ENCODE peak calls at places on chromosomes 7 and 10, in five cellular contexts. One of them, this sample, is unnamed.

GRCh38 chr10:19488592-19489280 is 327.5 kb upstream of the PLXDC2 start:
- DNase-seq in ACHN: no peak
- DNase-seq in NCI-H1048: no peak
- DNase-seq in NCI-H345: no peak
- DNase-seq in tibial artery: peak; percentile 65
- DNase-seq in this sample: no peak

GRCh38 chr7:81857385-81857784 is 87.5 kb upstream of the HGF start:
- DNase-seq in ACHN: no peak
- DNase-seq in NCI-H1048: no peak
- DNase-seq in NCI-H345: no peak
- DNase-seq in tibial artery: no peak
- DNase-seq in this sample: no peak

GRCh38 chr10:103265712-103266329 is 11.1 kb upstream of the INA start:
- DNase-seq in ACHN: peak; percentile 72
- DNase-seq in NCI-H1048: peak; percentile 39
- DNase-seq in NCI-H345: no peak
- DNase-seq in tibial artery: no peak
- DNase-seq in this sample: no peak

GRCh38 chr7:121442845-121443244 is 46.7 kb upstream of the FAM3C start:
- DNase-seq in ACHN: no peak
- DNase-seq in NCI-H1048: no peak
- DNase-seq in NCI-H345: no peak
- DNase-seq in tibial artery: no peak
- DNase-seq in this sample: no peak

GRCh38 chr10:22648547-22648961 is 65.8 kb downstream of the PIP4K2A start:
- DNase-seq in ACHN: peak; percentile 95
- DNase-seq in NCI-H1048: no peak
- DNase-seq in NCI-H345: no peak
- DNase-seq in tibial artery: no peak
- DNase-seq in this sample: no peak

GRCh38 chr10:56181607-56182006 is 179.5 kb downstream of the ZWINT start:
- DNase-seq in ACHN: no peak
- DNase-seq in NCI-H1048: no peak
- DNase-seq in NCI-H345: no peak
- DNase-seq in tibial artery: no peak
- DNase-seq in this sample: no peak

GRCh38 chr10:42744134-42744701 is 38.4 kb upstream of the BMS1 start:
- DNase-seq in ACHN: no peak
- DNase-seq in NCI-H1048: no peak
- DNase-seq in NCI-H345: no peak
- DNase-seq in tibial artery: no peak
- DNase-seq in this sample: no peak

GRCh38 chr10:92830478-92831389 is 17.6 kb upstream of the EXOC6 start:
- DNase-seq in ACHN: no peak
- DNase-seq in NCI-H1048: no peak
- DNase-seq in NCI-H345: no peak
- DNase-seq in tibial artery: no peak
- DNase-seq in this sample: no peak

GRCh38 chr7:87831127-87831526 is 45.0 kb downstream of the SLC25A40 start:
- DNase-seq in ACHN: no peak
- DNase-seq in NCI-H1048: no peak
- DNase-seq in NCI-H345: no peak
- DNase-seq in tibial artery: no peak
- DNase-seq in this sample: no peak

GRCh38 chr10:44056947-44057811 is 327.7 kb downstream of the CXCL12 start:
- DNase-seq in ACHN: no peak
- DNase-seq in NCI-H1048: no peak
- DNase-seq in NCI-H345: no peak
- DNase-seq in tibial artery: no peak
- DNase-seq in this sample: peak; percentile 9

GRCh38 chr10:119090968-119091367 is 10.4 kb upstream of the EIF3A start:
- DNase-seq in ACHN: no peak
- DNase-seq in NCI-H1048: no peak
- DNase-seq in NCI-H345: no peak
- DNase-seq in tibial artery: no peak
- DNase-seq in this sample: no peak

GRCh38 chr7:96426027-96426426 is 104.1 kb upstream of the SLC25A13 start:
- DNase-seq in ACHN: no peak
- DNase-seq in NCI-H1048: no peak
- DNase-seq in NCI-H345: peak; percentile 6
- DNase-seq in tibial artery: no peak
- DNase-seq in this sample: no peak

GRCh38 chr10:116444527-116445142 is 17.0 kb downstream of the PNLIPRP3 start:
- DNase-seq in ACHN: peak; percentile 45
- DNase-seq in NCI-H1048: no peak
- DNase-seq in NCI-H345: peak; percentile 6
- DNase-seq in tibial artery: no peak
- DNase-seq in this sample: peak; percentile 19

GRCh38 chr10:122981066-122981464 is 864 bp downstream of the PSTK start:
- DNase-seq in ACHN: peak; percentile 72
- DNase-seq in NCI-H1048: no peak
- DNase-seq in NCI-H345: no peak
- DNase-seq in tibial artery: no peak
- DNase-seq in this sample: peak; percentile 43

GRCh38 chr10:71431945-71432905 is 35.5 kb downstream of the CDH23 start:
- DNase-seq in ACHN: no peak
- DNase-seq in NCI-H1048: no peak
- DNase-seq in NCI-H345: no peak
- DNase-seq in tibial artery: no peak
- DNase-seq in this sample: no peak

GRCh38 chr10:2949948-2950354 is 117.4 kb upstream of the PFKP start:
- DNase-seq in ACHN: peak; percentile 60
- DNase-seq in NCI-H1048: no peak
- DNase-seq in NCI-H345: no peak
- DNase-seq in tibial artery: no peak
- DNase-seq in this sample: no peak

GRCh38 chr10:71255817-71256660 is 43.7 kb downstream of the UNC5B start:
- DNase-seq in ACHN: no peak
- DNase-seq in NCI-H1048: no peak
- DNase-seq in NCI-H345: peak; percentile 43
- DNase-seq in tibial artery: no peak
- DNase-seq in this sample: peak; percentile 73

GRCh38 chr10:118754132-118754555 is 626 bp downstream of the CACUL1 start:
- DNase-seq in ACHN: peak; percentile 51
- DNase-seq in NCI-H1048: no peak
- DNase-seq in NCI-H345: peak; percentile 7
- DNase-seq in tibial artery: peak; percentile 71
- DNase-seq in this sample: peak; percentile 18

GRCh38 chr7:7686806-7687205 is 31.6 kb downstream of the RPA3 start:
- DNase-seq in ACHN: no peak
- DNase-seq in NCI-H1048: no peak
- DNase-seq in NCI-H345: no peak
- DNase-seq in tibial artery: no peak
- DNase-seq in this sample: no peak

GRCh38 chr7:134450296-134451000 is 8.5 kb downstream of the AKR1B1 start:
- DNase-seq in ACHN: no peak
- DNase-seq in NCI-H1048: no peak
- DNase-seq in NCI-H345: no peak
- DNase-seq in tibial artery: no peak
- DNase-seq in this sample: no peak

GRCh38 chr10:131936756-131937155 is 35.9 kb downstream of the PPP2R2D start:
- DNase-seq in ACHN: no peak
- DNase-seq in NCI-H1048: no peak
- DNase-seq in NCI-H345: no peak
- DNase-seq in tibial artery: no peak
- DNase-seq in this sample: no peak

GRCh38 chr10:94403034-94403822 is 887 bp downstream of the TBC1D12 start:
- DNase-seq in ACHN: peak; percentile 83
- DNase-seq in NCI-H1048: peak; percentile 10
- DNase-seq in NCI-H345: peak; percentile 43
- DNase-seq in tibial artery: peak; percentile 76
- DNase-seq in this sample: peak; percentile 19

GRCh38 chr7:2438775-2439174 is 35.4 kb downstream of the CHST12 start:
- DNase-seq in ACHN: no peak
- DNase-seq in NCI-H1048: no peak
- DNase-seq in NCI-H345: no peak
- DNase-seq in tibial artery: no peak
- DNase-seq in this sample: no peak

GRCh38 chr7:102021841-102022618 is 204.6 kb downstream of the CUX1 start:
- DNase-seq in ACHN: no peak
- DNase-seq in NCI-H1048: no peak
- DNase-seq in NCI-H345: no peak
- DNase-seq in tibial artery: no peak
- DNase-seq in this sample: no peak

GRCh38 chr10:30495687-30496086 is 61.7 kb downstream of the MAP3K8 start:
- DNase-seq in ACHN: no peak
- DNase-seq in NCI-H1048: no peak
- DNase-seq in NCI-H345: no peak
- DNase-seq in tibial artery: no peak
- DNase-seq in this sample: no peak

GRCh38 chr7:95141755-95142154 is 182.6 kb downstream of the PON1 start:
- DNase-seq in ACHN: no peak
- DNase-seq in NCI-H1048: no peak
- DNase-seq in NCI-H345: no peak
- DNase-seq in tibial artery: no peak
- DNase-seq in this sample: no peak

GRCh38 chr7:157411580-157411979 is 74.8 kb downstream of the DNAJB6 start:
- DNase-seq in ACHN: no peak
- DNase-seq in NCI-H1048: no peak
- DNase-seq in NCI-H345: no peak
- DNase-seq in tibial artery: no peak
- DNase-seq in this sample: no peak

GRCh38 chr10:123149568-123150228 is 1.8 kb downstream of the HMX2 start:
- DNase-seq in ACHN: peak; percentile 30
- DNase-seq in NCI-H1048: no peak
- DNase-seq in NCI-H345: no peak
- DNase-seq in tibial artery: no peak
- DNase-seq in this sample: no peak

GRCh38 chr7:50495746-50496145 is 45.6 kb upstream of the FIGNL1 start:
- DNase-seq in ACHN: no peak
- DNase-seq in NCI-H1048: no peak
- DNase-seq in NCI-H345: no peak
- DNase-seq in tibial artery: no peak
- DNase-seq in this sample: no peak

GRCh38 chr10:24740714-24741113 is 17.0 kb upstream of the ARHGAP21 start:
- DNase-seq in ACHN: no peak
- DNase-seq in NCI-H1048: no peak
- DNase-seq in NCI-H345: no peak
- DNase-seq in tibial artery: no peak
- DNase-seq in this sample: no peak